ENCODE peak calls at places on chromosomes 5 and 9, in five cellular contexts. One of them, this sample, is unnamed. For H3K9me3 and H3K36me3, the result is how much of the 10 kb centered on the place peaks cover.

GRCh38 chr9:109893222-109893621 is 113.2 kb downstream of the PALM2AKAP2 start:
- DNase-seq in colonic mucosa: no peak
- DNase-seq in iPS DF 6.9: no peak
- DNase-seq in IMR-90: no peak
- DNase-seq in CD4-positive, CD25-positive, alpha-beta regulatory T cell: no peak
- DNase-seq in this sample: no peak

GRCh38 chr5:119828536-119828935 is 199.2 kb downstream of the FAM170A start:
- DNase-seq in colonic mucosa: no peak
- DNase-seq in iPS DF 6.9: no peak
- DNase-seq in IMR-90: no peak
- DNase-seq in CD4-positive, CD25-positive, alpha-beta regulatory T cell: no peak
- DNase-seq in this sample: no peak

GRCh38 chr5:102152906-102153787 is 142.9 kb downstream of the SLCO4C1 start:
- DNase-seq in colonic mucosa: peak
- DNase-seq in iPS DF 6.9: peak
- DNase-seq in IMR-90: no peak
- DNase-seq in CD4-positive, CD25-positive, alpha-beta regulatory T cell: peak
- DNase-seq in this sample: no peak

GRCh38 chr5:119852140-119852539 is 222.8 kb downstream of the FAM170A start:
- DNase-seq in colonic mucosa: peak
- DNase-seq in iPS DF 6.9: no peak
- DNase-seq in IMR-90: no peak
- DNase-seq in CD4-positive, CD25-positive, alpha-beta regulatory T cell: no peak
- DNase-seq in this sample: no peak

GRCh38 chr9:72597181-72597517 is 75.7 kb downstream of the TMC1 start:
- DNase-seq in colonic mucosa: no peak
- DNase-seq in iPS DF 6.9: no peak
- DNase-seq in IMR-90: no peak
- DNase-seq in CD4-positive, CD25-positive, alpha-beta regulatory T cell: no peak
- DNase-seq in this sample: no peak

GRCh38 chr5:139644646-139645494 is 3.3 kb upstream of the CXXC5 start:
- DNase-seq in colonic mucosa: peak
- DNase-seq in iPS DF 6.9: no peak
- DNase-seq in IMR-90: no peak
- DNase-seq in CD4-positive, CD25-positive, alpha-beta regulatory T cell: no peak
- DNase-seq in this sample: no peak

GRCh38 chr5:111313017-111313724 is 89.0 kb downstream of the CAMK4 start:
- DNase-seq in colonic mucosa: no peak
- DNase-seq in iPS DF 6.9: no peak
- DNase-seq in IMR-90: peak
- DNase-seq in CD4-positive, CD25-positive, alpha-beta regulatory T cell: peak
- DNase-seq in this sample: no peak

GRCh38 chr9:112170235-112170634 is 4.9 kb downstream of the SUSD1 start:
- DNase-seq in colonic mucosa: peak
- DNase-seq in iPS DF 6.9: no peak
- DNase-seq in IMR-90: no peak
- DNase-seq in CD4-positive, CD25-positive, alpha-beta regulatory T cell: no peak
- DNase-seq in this sample: no peak

GRCh38 chr5:110590187-110590586 is 136.3 kb downstream of the TMEM232 start:
- DNase-seq in colonic mucosa: no peak
- DNase-seq in iPS DF 6.9: peak
- DNase-seq in IMR-90: peak
- DNase-seq in CD4-positive, CD25-positive, alpha-beta regulatory T cell: peak
- DNase-seq in this sample: no peak

GRCh38 chr5:88142801-88143692 is 125.6 kb downstream of the TMEM161B start:
- DNase-seq in colonic mucosa: no peak
- DNase-seq in iPS DF 6.9: no peak
- DNase-seq in IMR-90: no peak
- DNase-seq in CD4-positive, CD25-positive, alpha-beta regulatory T cell: peak
- DNase-seq in this sample: no peak

GRCh38 chr9:76690575-76691370 is 73.5 kb upstream of the PCA3 start:
- DNase-seq in colonic mucosa: no peak
- DNase-seq in iPS DF 6.9: no peak
- DNase-seq in IMR-90: no peak
- DNase-seq in CD4-positive, CD25-positive, alpha-beta regulatory T cell: no peak
- DNase-seq in this sample: no peak

GRCh38 chr9:76692448-76693129 is 71.6 kb upstream of the PCA3 start:
- DNase-seq in colonic mucosa: no peak
- DNase-seq in iPS DF 6.9: no peak
- DNase-seq in IMR-90: no peak
- DNase-seq in CD4-positive, CD25-positive, alpha-beta regulatory T cell: no peak
- DNase-seq in this sample: no peak

GRCh38 chr9:76688471-76689238 is 75.6 kb upstream of the PCA3 start:
- DNase-seq in colonic mucosa: no peak
- DNase-seq in iPS DF 6.9: no peak
- DNase-seq in IMR-90: no peak
- DNase-seq in CD4-positive, CD25-positive, alpha-beta regulatory T cell: no peak
- DNase-seq in this sample: no peak

GRCh38 chr9:76687861-76688374 is 76.3 kb upstream of the PCA3 start:
- DNase-seq in colonic mucosa: no peak
- DNase-seq in iPS DF 6.9: no peak
- DNase-seq in IMR-90: peak
- DNase-seq in CD4-positive, CD25-positive, alpha-beta regulatory T cell: no peak
- DNase-seq in this sample: no peak

DNA sequence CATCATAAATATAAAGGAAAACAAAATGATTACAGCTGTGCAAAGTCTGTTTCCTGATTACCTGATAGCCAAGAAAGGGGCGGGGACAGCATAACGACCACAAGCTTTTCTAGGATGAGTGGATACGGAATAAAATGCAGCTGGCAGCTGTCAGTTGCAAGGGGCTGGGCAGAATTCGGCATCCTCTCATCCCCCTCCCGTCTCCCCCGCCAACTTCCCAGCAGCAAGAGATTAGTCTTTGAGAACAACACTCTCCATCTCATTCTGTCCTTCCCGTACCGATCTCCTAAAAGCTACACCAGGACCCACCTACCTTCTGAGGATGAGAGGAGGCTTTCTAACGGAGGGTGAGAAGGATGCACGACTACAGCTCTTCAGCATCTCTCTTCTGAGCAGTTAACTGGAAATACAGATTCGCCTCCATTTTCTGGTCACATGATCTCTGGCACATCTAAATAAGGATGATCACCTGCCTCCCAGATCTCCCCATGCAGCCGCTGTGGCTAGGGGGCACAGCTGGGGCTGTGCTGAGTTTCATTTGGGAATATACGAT is 72.4 kb upstream of the PCA3 start:
- DNase-seq in colonic mucosa: peak
- DNase-seq in iPS DF 6.9: no peak
- DNase-seq in IMR-90: no peak
- DNase-seq in CD4-positive, CD25-positive, alpha-beta regulatory T cell: peak
- DNase-seq in this sample: no peak
- H3K9me3 ChIP-seq in colonic mucosa: under half
- H3K9me3 ChIP-seq in iPS DF 6.9: under half
- H3K9me3 ChIP-seq in IMR-90: under half
- H3K9me3 ChIP-seq in CD4-positive, CD25-positive, alpha-beta regulatory T cell: under half
- H3K9me3 ChIP-seq in this sample: under half

GRCh38 chr5:72188176-72188575 is 80.9 kb downstream of the MAP1B start:
- DNase-seq in colonic mucosa: no peak
- DNase-seq in iPS DF 6.9: no peak
- DNase-seq in IMR-90: no peak
- DNase-seq in CD4-positive, CD25-positive, alpha-beta regulatory T cell: no peak
- DNase-seq in this sample: no peak
- H3K36me3 ChIP-seq in colonic mucosa: under half
- H3K36me3 ChIP-seq in iPS DF 6.9: under half
- H3K36me3 ChIP-seq in IMR-90: under half
- H3K36me3 ChIP-seq in CD4-positive, CD25-positive, alpha-beta regulatory T cell: under half
- H3K36me3 ChIP-seq in this sample: under half

GRCh38 chr9:126612329-126612812 is 1.4 kb upstream of the LMX1B start:
- DNase-seq in colonic mucosa: no peak
- DNase-seq in iPS DF 6.9: no peak
- DNase-seq in IMR-90: no peak
- DNase-seq in CD4-positive, CD25-positive, alpha-beta regulatory T cell: no peak
- DNase-seq in this sample: no peak

GRCh38 chr9:126614088-126614454 is 343 bp downstream of the LMX1B start:
- DNase-seq in colonic mucosa: no peak
- DNase-seq in iPS DF 6.9: no peak
- DNase-seq in IMR-90: no peak
- DNase-seq in CD4-positive, CD25-positive, alpha-beta regulatory T cell: peak
- DNase-seq in this sample: no peak

GRCh38 chr9:126611592-126612328 is 2.0 kb upstream of the LMX1B start:
- DNase-seq in colonic mucosa: peak
- DNase-seq in iPS DF 6.9: no peak
- DNase-seq in IMR-90: peak
- DNase-seq in CD4-positive, CD25-positive, alpha-beta regulatory T cell: peak
- DNase-seq in this sample: peak

GRCh38 chr9:126613656-126614055 is at the start of gene LMX1B:
- DNase-seq in colonic mucosa: no peak
- DNase-seq in iPS DF 6.9: no peak
- DNase-seq in IMR-90: peak
- DNase-seq in CD4-positive, CD25-positive, alpha-beta regulatory T cell: peak
- DNase-seq in this sample: no peak

GRCh38 chr9:126612813-126613641 is 701 bp upstream of the LMX1B start:
- DNase-seq in colonic mucosa: no peak
- DNase-seq in iPS DF 6.9: no peak
- DNase-seq in IMR-90: no peak
- DNase-seq in CD4-positive, CD25-positive, alpha-beta regulatory T cell: no peak
- DNase-seq in this sample: no peak
- H3K9me3 ChIP-seq in colonic mucosa: under half
- H3K9me3 ChIP-seq in iPS DF 6.9: under half
- H3K9me3 ChIP-seq in IMR-90: under half
- H3K9me3 ChIP-seq in CD4-positive, CD25-positive, alpha-beta regulatory T cell: under half
- H3K9me3 ChIP-seq in this sample: under half

DNA sequence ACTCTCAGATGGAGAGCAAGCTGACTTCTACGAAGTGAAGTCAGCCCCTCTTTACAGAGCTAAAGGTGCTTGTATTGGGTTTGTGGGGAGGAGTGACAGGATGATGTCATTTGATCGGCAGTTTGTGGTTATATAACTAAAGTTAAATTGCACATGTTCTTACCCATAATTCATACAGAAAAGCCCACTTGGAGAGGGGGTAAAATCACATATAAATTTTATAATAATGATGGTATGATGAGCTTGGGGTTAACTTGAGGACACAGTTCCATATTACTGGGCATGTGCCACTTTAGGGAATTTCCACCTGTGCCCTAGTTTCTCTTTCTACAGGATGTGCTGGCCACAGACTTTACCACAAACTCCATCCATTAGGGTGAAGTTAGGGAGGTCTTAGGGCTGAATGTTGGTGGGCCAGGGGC is 1178.6 kb upstream of the CDH9 start:
- DNase-seq in colonic mucosa: no peak
- DNase-seq in iPS DF 6.9: no peak
- DNase-seq in IMR-90: no peak
- DNase-seq in CD4-positive, CD25-positive, alpha-beta regulatory T cell: no peak
- DNase-seq in this sample: no peak
- H3K36me3 ChIP-seq in colonic mucosa: under half
- H3K36me3 ChIP-seq in iPS DF 6.9: under half
- H3K36me3 ChIP-seq in IMR-90: under half
- H3K36me3 ChIP-seq in CD4-positive, CD25-positive, alpha-beta regulatory T cell: under half
- H3K36me3 ChIP-seq in this sample: under half

GRCh38 chr9:10690546-10690945 is 77.7 kb upstream of the PTPRD start:
- DNase-seq in colonic mucosa: no peak
- DNase-seq in iPS DF 6.9: no peak
- DNase-seq in IMR-90: no peak
- DNase-seq in CD4-positive, CD25-positive, alpha-beta regulatory T cell: no peak
- DNase-seq in this sample: no peak
- H3K9me3 ChIP-seq in colonic mucosa: under half
- H3K9me3 ChIP-seq in iPS DF 6.9: under half
- H3K9me3 ChIP-seq in IMR-90: under half
- H3K9me3 ChIP-seq in CD4-positive, CD25-positive, alpha-beta regulatory T cell: under half
- H3K9me3 ChIP-seq in this sample: under half

GRCh38 chr5:151183451-151184245 is 26.1 kb upstream of the ANXA6 start:
- DNase-seq in colonic mucosa: no peak
- DNase-seq in iPS DF 6.9: no peak
- DNase-seq in IMR-90: peak
- DNase-seq in CD4-positive, CD25-positive, alpha-beta regulatory T cell: no peak
- DNase-seq in this sample: no peak
- H3K36me3 ChIP-seq in colonic mucosa: under half
- H3K36me3 ChIP-seq in iPS DF 6.9: under half
- H3K36me3 ChIP-seq in IMR-90: under half
- H3K36me3 ChIP-seq in CD4-positive, CD25-positive, alpha-beta regulatory T cell: half or more
- H3K36me3 ChIP-seq in this sample: under half

GRCh38 chr5:178991190-178992145 is 3.7 kb downstream of the GRM6 start:
- DNase-seq in colonic mucosa: no peak
- DNase-seq in iPS DF 6.9: no peak
- DNase-seq in IMR-90: no peak
- DNase-seq in CD4-positive, CD25-positive, alpha-beta regulatory T cell: no peak
- DNase-seq in this sample: no peak
- H3K9me3 ChIP-seq in colonic mucosa: under half
- H3K9me3 ChIP-seq in iPS DF 6.9: under half
- H3K9me3 ChIP-seq in IMR-90: half or more
- H3K9me3 ChIP-seq in CD4-positive, CD25-positive, alpha-beta regulatory T cell: under half
- H3K9me3 ChIP-seq in this sample: under half

GRCh38 chr5:5341531-5342292 is 80.8 kb upstream of the ICE1 start:
- DNase-seq in colonic mucosa: no peak
- DNase-seq in iPS DF 6.9: no peak
- DNase-seq in IMR-90: no peak
- DNase-seq in CD4-positive, CD25-positive, alpha-beta regulatory T cell: no peak
- DNase-seq in this sample: no peak

GRCh38 chr5:5344606-5345005 is 77.9 kb upstream of the ICE1 start:
- DNase-seq in colonic mucosa: no peak
- DNase-seq in iPS DF 6.9: no peak
- DNase-seq in IMR-90: no peak
- DNase-seq in CD4-positive, CD25-positive, alpha-beta regulatory T cell: no peak
- DNase-seq in this sample: no peak

GRCh38 chr5:5344051-5344571 is 78.4 kb upstream of the ICE1 start:
- DNase-seq in colonic mucosa: no peak
- DNase-seq in iPS DF 6.9: no peak
- DNase-seq in IMR-90: no peak
- DNase-seq in CD4-positive, CD25-positive, alpha-beta regulatory T cell: no peak
- DNase-seq in this sample: no peak

GRCh38 chr5:5342784-5343183 is 79.7 kb upstream of the ICE1 start:
- DNase-seq in colonic mucosa: no peak
- DNase-seq in iPS DF 6.9: no peak
- DNase-seq in IMR-90: peak
- DNase-seq in CD4-positive, CD25-positive, alpha-beta regulatory T cell: no peak
- DNase-seq in this sample: no peak

GRCh38 chr5:5343581-5343980 is 78.9 kb upstream of the ICE1 start:
- DNase-seq in colonic mucosa: no peak
- DNase-seq in iPS DF 6.9: no peak
- DNase-seq in IMR-90: no peak
- DNase-seq in CD4-positive, CD25-positive, alpha-beta regulatory T cell: no peak
- DNase-seq in this sample: no peak
- H3K36me3 ChIP-seq in colonic mucosa: under half
- H3K36me3 ChIP-seq in iPS DF 6.9: under half
- H3K36me3 ChIP-seq in IMR-90: under half
- H3K36me3 ChIP-seq in CD4-positive, CD25-positive, alpha-beta regulatory T cell: under half
- H3K36me3 ChIP-seq in this sample: under half

GRCh38 chr5:80243567-80243966 is 12.3 kb downstream of the SERINC5 start:
- DNase-seq in colonic mucosa: no peak
- DNase-seq in iPS DF 6.9: no peak
- DNase-seq in IMR-90: no peak
- DNase-seq in CD4-positive, CD25-positive, alpha-beta regulatory T cell: no peak
- DNase-seq in this sample: no peak
- H3K9me3 ChIP-seq in colonic mucosa: under half
- H3K9me3 ChIP-seq in iPS DF 6.9: under half
- H3K9me3 ChIP-seq in IMR-90: under half
- H3K9me3 ChIP-seq in CD4-positive, CD25-positive, alpha-beta regulatory T cell: under half
- H3K9me3 ChIP-seq in this sample: under half

GRCh38 chr5:60891667-60892066 is 47.6 kb upstream of the ELOVL7 start:
- DNase-seq in colonic mucosa: no peak
- DNase-seq in iPS DF 6.9: peak
- DNase-seq in IMR-90: no peak
- DNase-seq in CD4-positive, CD25-positive, alpha-beta regulatory T cell: no peak
- DNase-seq in this sample: no peak

GRCh38 chr5:60888359-60889061 is 44.4 kb upstream of the ELOVL7 start:
- DNase-seq in colonic mucosa: no peak
- DNase-seq in iPS DF 6.9: no peak
- DNase-seq in IMR-90: no peak
- DNase-seq in CD4-positive, CD25-positive, alpha-beta regulatory T cell: no peak
- DNase-seq in this sample: no peak

GRCh38 chr5:60896991-60897390 is 47.9 kb downstream of the ERCC8 start:
- DNase-seq in colonic mucosa: no peak
- DNase-seq in iPS DF 6.9: no peak
- DNase-seq in IMR-90: no peak
- DNase-seq in CD4-positive, CD25-positive, alpha-beta regulatory T cell: no peak
- DNase-seq in this sample: no peak

GRCh38 chr5:60893521-60893920 is 49.5 kb upstream of the ELOVL7 start:
- DNase-seq in colonic mucosa: no peak
- DNase-seq in iPS DF 6.9: no peak
- DNase-seq in IMR-90: no peak
- DNase-seq in CD4-positive, CD25-positive, alpha-beta regulatory T cell: no peak
- DNase-seq in this sample: no peak
- H3K36me3 ChIP-seq in colonic mucosa: under half
- H3K36me3 ChIP-seq in iPS DF 6.9: under half
- H3K36me3 ChIP-seq in IMR-90: under half
- H3K36me3 ChIP-seq in CD4-positive, CD25-positive, alpha-beta regulatory T cell: under half
- H3K36me3 ChIP-seq in this sample: under half

This sample was measured in naive thymus-derived CD4-positive, alpha-beta T cell.